ENCODE peak calls at places on chromosomes 6 and 20, in eight cellular contexts. H, A, T, G, X, S, P and F are unnamed samples.

GRCh38 chr6:26170181-26170580 is 83.0 kb downstream of the HFE start:
- DNase-seq in X (no peak), H (no peak), G (no peak), P (no peak), A (no peak), S (no peak), T (no peak), F (no peak)

GRCh38 chr6:26530203-26530602 is 8.0 kb upstream of the HMGN4 start:
- DNase-seq in G (no peak), T (no peak), A (no peak), X (no peak), P (no peak), H (no peak), S (no peak), F (no peak)

GRCh38 chr20:46177768-46178167 is 59.7 kb downstream of the CD40 start:
- DNase-seq in X (no peak), A (no peak), H (peak), T (no peak), S (no peak), P (no peak), G (no peak), F (no peak)

GRCh38 chr20:3550857-3551256 is 80.0 kb downstream of the ATRN start:
- DNase-seq in P (no peak), H (no peak), G (no peak), X (no peak), S (no peak), A (peak), T (no peak), F (no peak)

GRCh38 chr20:52852695-52853094 is 119.5 kb upstream of the TSHZ2 start:
- DNase-seq in P (no peak), S (no peak), G (no peak), A (peak), T (no peak), X (peak), H (no peak), F (no peak)

GRCh38 chr6:79993012-79993910 is 11.2 kb upstream of the TTK start:
- DNase-seq in A (no peak), T (no peak), S (no peak), P (no peak), G (no peak), X (no peak), H (no peak), F (no peak)

GRCh38 chr20:10171864-10172751 is 46.5 kb upstream of the SNAP25 start:
- DNase-seq in T (peak), S (no peak), G (no peak), P (no peak), H (peak), X (peak), A (peak), F (no peak)

GRCh38 chr6:151502499-151502898 is 8.7 kb downstream of the CCDC170 start:
- DNase-seq in T (no peak), S (no peak), A (no peak), P (peak), H (no peak), G (no peak), X (no peak), F (no peak)

GRCh38 chr6:136846046-136846445 is 23.7 kb downstream of the PEX7 start:
- DNase-seq in G (no peak), H (no peak), X (peak), S (no peak), T (peak), A (peak), P (peak), F (no peak)

GRCh38 chr6:157267654-157268053 is 55.7 kb downstream of the TMEM242 start:
- DNase-seq in G (no peak), P (no peak), T (no peak), S (no peak), H (no peak), A (no peak), X (no peak), F (no peak)

GRCh38 chr6:44228031-44228430 is 4.6 kb downstream of the SLC29A1 start:
- DNase-seq in P (no peak), G (no peak), X (no peak), T (no peak), S (no peak), H (no peak), A (no peak), F (no peak)
- H3K4me3 ChIP-seq in P (no peak), G (no peak), X (no peak), T (no peak), S (no peak), H (no peak), A (no peak), F (no peak)

GRCh38 chr6:36111526-36111925 is 18.8 kb upstream of the MAPK13 start:
- DNase-seq in A (no peak), S (no peak), P (no peak), X (no peak), T (no peak), H (no peak), G (no peak), F (no peak)

GRCh38 chr6:36110053-36110452 is 20.3 kb upstream of the MAPK13 start:
- DNase-seq in S (no peak), P (no peak), X (no peak), G (no peak), H (no peak), T (no peak), A (no peak), F (no peak)

GRCh38 chr6:36110863-36111262 is 19.4 kb upstream of the MAPK13 start:
- DNase-seq in P (no peak), T (no peak), G (no peak), S (no peak), A (no peak), X (no peak), H (no peak), F (no peak)

GRCh38 chr6:36113049-36113448 is 17.3 kb upstream of the MAPK13 start:
- DNase-seq in G (no peak), T (no peak), P (no peak), A (no peak), H (no peak), X (no peak), S (no peak), F (no peak)

DNA sequence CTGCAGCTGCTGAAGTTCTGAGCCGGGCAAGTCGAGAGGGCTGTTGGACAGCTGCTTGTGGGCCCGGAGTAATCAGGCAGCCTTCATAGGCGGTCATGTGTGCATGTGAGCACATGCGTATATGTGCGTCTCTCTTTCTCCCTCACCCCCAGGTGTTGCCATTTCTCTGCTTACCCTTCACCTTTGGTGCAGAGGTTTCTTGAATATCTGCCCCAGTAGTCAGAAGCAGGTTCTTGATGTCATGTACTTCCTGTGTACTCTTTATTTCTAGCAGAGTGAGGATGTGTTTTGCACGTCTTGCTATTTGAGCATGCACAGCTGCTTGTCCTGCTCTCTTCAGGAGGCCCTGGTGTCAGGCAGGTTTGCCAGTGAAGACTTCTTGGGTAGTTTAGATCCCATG is 21.2 kb upstream of the MAPK13 start:
- DNase-seq in T (no peak), P (no peak), S (no peak), A (no peak), H (no peak), G (no peak), X (no peak), F (no peak)
- H3K4me3 ChIP-seq in T (no peak), P (no peak), S (no peak), A (no peak), H (no peak), G (no peak), X (no peak), F (no peak)

DNA sequence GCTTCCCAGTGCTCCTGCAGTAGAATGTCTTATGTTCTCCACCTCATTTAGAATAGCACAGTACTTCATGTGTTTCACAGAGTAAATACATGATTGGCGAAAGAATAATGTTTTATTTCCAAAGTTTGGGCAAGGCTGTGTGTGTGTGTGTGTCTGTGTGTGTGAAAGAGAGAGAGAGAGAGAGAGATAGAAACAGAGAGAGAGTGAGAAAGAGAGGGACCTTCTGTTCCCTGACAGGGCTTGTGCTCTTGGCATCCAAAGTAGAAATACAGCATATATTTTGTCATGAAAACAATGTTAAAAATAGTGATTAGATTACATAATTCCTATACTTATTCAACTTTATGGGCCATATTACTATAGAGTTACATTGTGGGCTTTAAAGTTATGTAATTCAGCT is 201.2 kb downstream of the KIF6 start:
- DNase-seq in T (no peak), G (no peak), S (no peak), X (no peak), P (no peak), H (no peak), A (no peak), F (no peak)
- H3K4me3 ChIP-seq in T (no peak), G (no peak), S (no peak), X (no peak), P (no peak), H (no peak), A (no peak), F (no peak)

GRCh38 chr6:41624621-41625365 is 13.5 kb upstream of the MDFI start:
- DNase-seq in H (no peak), X (no peak), G (no peak), P (no peak), T (no peak), A (no peak), S (no peak), F (no peak)
- H3K4me3 ChIP-seq in H (no peak), X (no peak), G (no peak), P (no peak), T (no peak), A (no peak), S (no peak), F (no peak)